ENCODE peak calls at places on chromosomes 4 and X, in five cellular contexts. U, C, I, G and X are unnamed samples.

GRCh38 chr4:83890231-83890630 is 354.3 kb downstream of the GPAT3 start:
- DNase-seq in U (no peak), C (no peak), I (no peak), G (no peak), X (no peak)

GRCh38 chrX:129559800-129560199 is 19.7 kb downstream of the OCRL start:
- DNase-seq in U (no peak), C (no peak), I (no peak), G (no peak), X (no peak)

GRCh38 chr4:100907465-100908454 is 389.9 kb upstream of the EMCN start:
- DNase-seq in U (no peak), C (no peak), I (no peak), G (no peak), X (no peak)

GRCh38 chr4:955161-955921 is 18.0 kb downstream of the DGKQ start:
- DNase-seq in U (no peak), C (no peak), I (no peak), G (no peak), X (no peak)

GRCh38 chrX:151773434-151773833 is 38.9 kb downstream of the CNGA2 start:
- DNase-seq in U (no peak), C (no peak), I (peak; percentile 57), G (peak; percentile 10), X (no peak)

GRCh38 chr4:76275486-76276126 is 24.1 kb downstream of the FAM47E start:
- DNase-seq in U (no peak), C (no peak), I (no peak), G (no peak), X (no peak)

GRCh38 chr4:145614235-145614615 is 5.0 kb upstream of the MMAA start:
- DNase-seq in U (no peak), C (no peak), I (no peak), G (no peak), X (no peak)

GRCh38 chrX:7252013-7252610 is 104.2 kb upstream of the PUDP start:
- DNase-seq in U (peak; percentile 40), C (peak; percentile 63), I (no peak), G (no peak), X (no peak)

GRCh38 chrX:115339441-115340025 is 50.0 kb downstream of the LUZP4 start:
- DNase-seq in U (no peak), C (no peak), I (no peak), G (no peak), X (no peak)

GRCh38 chrX:152904151-152905080 is 6.5 kb downstream of the ZNF185 start:
- DNase-seq in U (peak; percentile 64), C (peak; percentile 51), I (peak; percentile 86), G (peak; percentile 77), X (peak; percentile 34)

GRCh38 chrX:10811093-10811492 is 190.7 kb upstream of the MID1 start:
- DNase-seq in U (no peak), C (no peak), I (no peak), G (no peak), X (no peak)

GRCh38 chr4:113849771-113850170 is 88.2 kb upstream of the CAMK2D start:
- DNase-seq in U (no peak), C (no peak), I (no peak), G (no peak), X (no peak)

GRCh38 chr4:182427530-182427929 is 184.3 kb downstream of the TENM3 start:
- DNase-seq in U (no peak), C (no peak), I (no peak), G (no peak), X (no peak)

GRCh38 chr4:151013944-151014343 is 1.1 kb downstream of the LRBA start:
- DNase-seq in U (no peak), C (no peak), I (no peak), G (no peak), X (no peak)

GRCh38 chr4:151012836-151013235 is 2.2 kb downstream of the LRBA start:
- DNase-seq in U (no peak), C (peak; percentile 51), I (peak; percentile 71), G (no peak), X (no peak)

GRCh38 chr4:151015458-151016344 is 617 bp upstream of the LRBA start:
- DNase-seq in U (peak; percentile 84), C (peak; percentile 82), I (peak; percentile 96), G (peak; percentile 85), X (peak; percentile 77)

GRCh38 chr4:151013491-151013890 is 1.6 kb downstream of the LRBA start:
- DNase-seq in U (no peak), C (no peak), I (no peak), G (no peak), X (no peak)

GRCh38 chr4:151014521-151015457 is at the start of gene LRBA:
- DNase-seq in U (peak; percentile 80), C (peak; percentile 91), I (peak; percentile 97), G (peak; percentile 77), X (peak; percentile 68)
- TF ChIP-seq CTCF in U (no peak), C (no peak), I (no peak), G (peak; percentile 25), X (no peak)

GRCh38 chr4:154076921-154077320 is 288.0 kb upstream of the SFRP2 start:
- DNase-seq in U (no peak), C (no peak), I (no peak), G (no peak), X (no peak)
- TF ChIP-seq CTCF in U (no peak), C (no peak), I (no peak), G (no peak), X (no peak)

GRCh38 chrX:139862208-139862607 is 70.6 kb downstream of the ATP11C start:
- DNase-seq in U (no peak), C (no peak), I (no peak), G (no peak), X (no peak)
- TF ChIP-seq CTCF in U (no peak), C (no peak), I (peak; percentile 69), G (peak; percentile 20), X (peak; percentile 10)

DNA sequence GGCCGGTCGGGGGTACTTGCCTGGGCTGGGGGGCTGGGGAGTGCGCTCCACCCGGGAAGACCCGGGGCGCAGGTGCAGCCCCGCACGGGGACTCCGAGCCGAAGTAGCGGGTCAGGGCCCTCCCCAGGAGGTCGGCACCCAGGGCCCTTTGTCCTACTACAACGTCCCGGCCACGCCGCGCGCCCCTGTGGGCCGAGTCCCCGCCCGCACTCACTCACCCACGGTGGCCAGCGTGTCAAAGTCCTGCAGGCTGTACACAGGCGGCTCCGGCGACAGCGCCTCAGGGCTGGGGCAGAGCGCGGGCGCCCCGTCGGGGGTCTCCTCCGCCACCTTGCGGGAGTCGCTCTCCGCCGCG is 602 bp downstream of the PRKX start:
- DNase-seq in U (no peak), C (peak; percentile 35), I (no peak), G (no peak), X (no peak)
- TF ChIP-seq CTCF in U (no peak), C (no peak), I (no peak), G (no peak), X (no peak)

GRCh38 chr4:109978704-109979103 is 66.0 kb downstream of the EGF start:
- DNase-seq in U (no peak), C (no peak), I (no peak), G (no peak), X (no peak)
- TF ChIP-seq CTCF in U (no peak), C (no peak), I (peak; percentile 71), G (no peak), X (peak; percentile 32)